ENCODE peak calls at places on chromosome 7, in six cellular contexts. E is heart left ventricle; W is CD4-positive, alpha-beta memory T cell; Z is transverse colon; L is esophagus squamous epithelium; F is A549. J is an unnamed sample. For H3K4me1, the result is how much of the 10 kb centered on the place peaks cover.

GRCh38 chr7:20798081-20798693 is 11.5 kb upstream of the SP8 start:
- DNase-seq in Z (peak), F (peak), E (peak), W (no peak), L (no peak), J (no peak)

GRCh38 chr7:71637578-71637977 is 505.6 kb downstream of the GALNT17 start:
- DNase-seq in E (no peak), W (no peak), Z (no peak), L (no peak), F (no peak), J (no peak)

GRCh38 chr7:107966701-107967100 is 36.3 kb downstream of the LAMB1 start:
- DNase-seq in E (no peak), F (peak), L (no peak), W (no peak), Z (no peak), J (no peak)

GRCh38 chr7:16399265-16399801 is 22.0 kb downstream of the CRPPA start:
- DNase-seq in L (no peak), E (no peak), W (no peak), Z (no peak), F (peak), J (no peak)

GRCh38 chr7:156751319-156751718 is 110.7 kb downstream of the RNF32 start:
- DNase-seq in E (no peak), Z (no peak), W (no peak), F (peak), L (no peak), J (no peak)

GRCh38 chr7:2501947-2502646 is 17.5 kb upstream of the LFNG start:
- DNase-seq in Z (no peak), L (no peak), W (no peak), F (no peak), E (no peak), J (no peak)

GRCh38 chr7:95501261-95501816 is 15.6 kb downstream of the ASB4 start:
- DNase-seq in W (no peak), F (no peak), L (no peak), Z (no peak), E (no peak), J (no peak)

GRCh38 chr7:50615519-50615845 is 50.3 kb upstream of the DDC start:
- DNase-seq in Z (no peak), W (no peak), L (no peak), F (no peak), E (no peak), J (no peak)

GRCh38 chr7:144487906-144488305 is 84.4 kb upstream of the NOBOX start:
- DNase-seq in E (no peak), Z (no peak), L (no peak), W (no peak), F (no peak), J (no peak)

GRCh38 chr7:156152380-156152779 is 340.1 kb upstream of the SHH start:
- DNase-seq in F (no peak), W (no peak), Z (no peak), L (no peak), E (no peak), J (no peak)

GRCh38 chr7:55438765-55439525 is 73.8 kb downstream of the LANCL2 start:
- DNase-seq in W (no peak), F (no peak), L (no peak), Z (peak), E (peak), J (no peak)

GRCh38 chr7:91193141-91193540 is 71.1 kb upstream of the FZD1 start:
- DNase-seq in E (no peak), Z (no peak), F (no peak), L (no peak), W (no peak), J (no peak)

GRCh38 chr7:121479466-121479865 is 83.4 kb upstream of the FAM3C start:
- DNase-seq in L (no peak), F (no peak), W (no peak), E (no peak), Z (no peak), J (no peak)

GRCh38 chr7:143884978-143885559 is 16.9 kb downstream of the TCAF1 start:
- DNase-seq in E (no peak), L (no peak), F (no peak), Z (no peak), W (no peak), J (peak)

GRCh38 chr7:105764506-105764905 is 111.9 kb downstream of the ATXN7L1 start:
- DNase-seq in E (no peak), W (no peak), Z (no peak), L (no peak), F (no peak), J (no peak)

GRCh38 chr7:22002731-22003130 is 57.0 kb upstream of the CDCA7L start:
- DNase-seq in L (no peak), F (no peak), E (no peak), W (no peak), Z (no peak), J (no peak)

GRCh38 chr7:22013711-22014110 is 68.0 kb upstream of the CDCA7L start:
- DNase-seq in L (no peak), Z (no peak), F (no peak), E (no peak), W (no peak), J (no peak)

GRCh38 chr7:22008011-22008410 is 62.3 kb upstream of the CDCA7L start:
- DNase-seq in W (no peak), F (no peak), Z (no peak), E (no peak), L (no peak), J (no peak)

GRCh38 chr7:22005151-22005550 is 59.5 kb upstream of the CDCA7L start:
- DNase-seq in W (no peak), L (no peak), Z (no peak), F (no peak), E (no peak), J (no peak)

GRCh38 chr7:22008683-22009082 is 63.0 kb upstream of the CDCA7L start:
- DNase-seq in Z (no peak), W (no peak), F (no peak), E (no peak), L (no peak), J (no peak)
- H3K4me3 ChIP-seq in Z (no peak), W (no peak), F (no peak), E (no peak), L (no peak), J (no peak)

GRCh38 chr7:116574025-116574822 is 49.4 kb downstream of the CAV1 start:
- DNase-seq in E (no peak), Z (no peak), F (no peak), L (no peak), W (no peak), J (no peak)
- H3K4me1 ChIP-seq in E (under half), Z (under half), F (half or more), L (half or more), W (under half), J (under half)

DNA sequence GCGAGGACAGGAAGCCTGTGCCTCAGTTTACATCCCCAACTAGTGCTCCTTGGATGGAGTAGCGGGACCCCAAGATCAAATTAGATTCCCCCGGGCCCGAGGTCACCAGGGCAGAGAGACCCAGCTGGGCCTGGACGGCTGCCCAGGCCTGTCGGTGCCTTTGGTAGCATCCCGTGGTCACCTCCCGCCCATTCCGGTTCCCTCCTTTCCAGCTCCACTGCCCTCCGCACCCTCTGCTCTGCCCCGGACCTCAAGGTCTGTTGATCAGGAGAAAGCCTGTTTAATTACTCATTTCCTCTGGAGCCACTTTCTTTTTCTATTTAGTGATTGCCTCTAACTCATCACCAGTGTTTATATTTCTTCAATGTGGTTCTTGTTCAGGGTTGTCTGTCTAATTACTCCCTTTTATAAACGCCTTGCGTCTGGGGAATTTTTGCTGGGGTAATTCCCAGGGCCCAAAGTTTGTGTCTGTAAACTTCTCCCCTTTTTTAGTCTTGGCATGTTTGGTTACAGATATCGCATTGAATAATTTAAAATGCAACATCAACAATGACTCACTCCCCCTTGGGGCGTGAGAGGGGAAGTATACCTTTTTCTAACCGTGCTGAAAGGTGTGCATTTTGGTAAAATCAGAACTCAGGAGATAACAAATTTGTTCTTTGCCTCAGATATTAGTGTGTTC is 1.9 kb downstream of the FOXK1 start:
- DNase-seq in W (peak), Z (peak), F (no peak), L (no peak), E (peak), J (peak)
- H3K4me3 ChIP-seq in W (peak), Z (peak), F (peak), L (peak), E (peak), J (peak)

DNA sequence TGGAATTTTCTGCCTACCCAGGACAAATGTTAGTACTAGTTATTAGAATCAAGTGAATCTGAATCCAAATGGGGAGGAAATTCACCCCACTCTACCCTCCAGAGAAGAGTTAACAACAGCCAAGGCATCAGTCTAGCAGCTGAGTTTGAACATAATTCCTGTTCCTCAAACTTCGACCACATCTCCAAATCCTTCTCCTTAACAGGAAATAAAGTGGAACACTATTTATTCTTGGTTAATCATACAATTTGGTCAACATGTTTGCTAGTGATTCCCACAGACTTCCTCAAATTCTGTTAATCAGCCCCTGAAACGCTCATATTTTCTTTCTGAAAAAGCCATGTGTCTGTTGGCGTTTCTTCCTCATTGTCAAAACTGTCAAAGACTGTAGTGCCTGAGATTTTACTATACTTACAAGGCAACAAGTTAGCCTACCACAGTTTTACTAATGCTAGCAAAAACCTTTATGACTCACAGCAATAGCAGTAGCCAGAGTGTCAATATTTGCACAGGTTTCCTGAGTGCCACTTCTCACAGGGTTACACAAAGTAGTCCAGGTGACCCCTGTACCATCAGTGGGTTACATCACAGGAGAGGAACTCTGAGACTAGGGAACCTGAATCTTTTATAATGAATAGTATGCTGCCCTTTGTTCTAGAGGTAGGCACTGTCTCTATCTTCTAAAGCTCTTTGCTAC is 202.9 kb downstream of the GRM3 start:
- DNase-seq in E (no peak), Z (peak), L (no peak), W (no peak), F (peak), J (no peak)
- H3K4me1 ChIP-seq in E (under half), Z (under half), L (under half), W (under half), F (under half), J (under half)

GRCh38 chr7:102918865-102919264 is 6.1 kb downstream of the LRRC17 start:
- DNase-seq in Z (no peak), F (no peak), W (no peak), L (no peak), E (no peak), J (no peak)

GRCh38 chr7:102916426-102916825 is 3.6 kb downstream of the LRRC17 start:
- DNase-seq in W (no peak), F (no peak), E (no peak), L (no peak), Z (no peak), J (no peak)

GRCh38 chr7:102914585-102914984 is 1.8 kb downstream of the LRRC17 start:
- DNase-seq in W (no peak), Z (no peak), E (peak), L (no peak), F (no peak), J (peak)

GRCh38 chr7:102917436-102918353 is 4.9 kb downstream of the LRRC17 start:
- DNase-seq in E (no peak), Z (no peak), W (no peak), F (peak), L (no peak), J (no peak)

DNA sequence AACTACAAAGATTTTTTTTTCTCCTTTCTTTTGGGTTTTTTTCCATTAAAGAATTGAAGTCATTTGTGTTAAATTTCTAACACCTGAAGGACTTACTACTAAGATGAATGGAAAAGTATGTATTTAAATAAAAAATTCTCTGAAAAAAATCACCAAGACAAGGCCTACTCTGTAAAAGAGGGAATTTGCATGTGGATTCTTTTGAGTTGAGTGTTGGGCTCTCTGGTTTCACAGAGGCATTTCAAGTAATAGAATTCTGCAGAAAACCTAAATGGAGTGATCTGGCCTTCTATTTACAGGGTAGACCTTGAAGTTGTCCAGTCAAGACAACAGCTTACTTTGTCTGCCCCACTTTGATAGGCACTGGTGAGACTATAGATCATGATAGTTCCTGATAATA is 4.1 kb downstream of the LRRC17 start:
- DNase-seq in W (no peak), E (no peak), Z (no peak), L (no peak), F (no peak), J (no peak)
- H3K4me3 ChIP-seq in W (no peak), E (no peak), Z (no peak), L (no peak), F (no peak), J (no peak)

GRCh38 chr7:140390466-140391190 is 7.7 kb downstream of the SLC37A3 start:
- DNase-seq in W (no peak), Z (no peak), E (no peak), L (no peak), F (no peak), J (no peak)
- H3K4me1 ChIP-seq in W (under half), Z (under half), E (under half), L (under half), F (under half), J (under half)

GRCh38 chr7:31688347-31688746 is 1.3 kb downstream of the PPP1R17 start:
- DNase-seq in Z (no peak), L (no peak), F (no peak), E (no peak), W (no peak), J (no peak)
- H3K4me3 ChIP-seq in Z (no peak), L (no peak), F (no peak), E (no peak), W (no peak), J (no peak)

DNA sequence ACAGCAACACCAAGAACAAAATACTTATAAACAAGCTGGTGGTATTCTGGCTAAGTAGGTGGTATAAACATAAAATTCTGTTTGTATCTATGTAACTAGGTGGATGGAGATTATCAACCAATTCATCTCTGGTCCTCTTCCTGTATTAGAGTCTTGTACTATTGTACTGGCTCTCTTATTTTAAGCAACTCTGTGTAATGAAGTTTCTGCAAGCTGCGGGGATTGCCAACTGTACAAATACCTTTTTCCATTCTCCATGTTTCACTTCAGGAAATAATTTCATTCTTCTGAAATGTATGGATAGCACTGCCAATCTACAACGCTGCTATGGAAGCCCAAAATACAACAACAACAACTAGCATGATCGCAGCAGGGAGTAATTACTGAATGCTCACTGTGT is 44.8 kb downstream of the JAZF1 start:
- DNase-seq in E (no peak), Z (no peak), F (no peak), L (no peak), W (no peak), J (no peak)
- H3K4me1 ChIP-seq in E (under half), Z (under half), F (under half), L (under half), W (under half), J (under half)

GRCh38 chr7:99899830-99900519 is 19.4 kb downstream of the TRIM4 start:
- DNase-seq in L (no peak), W (no peak), Z (no peak), E (no peak), F (no peak), J (no peak)
- H3K4me3 ChIP-seq in L (no peak), W (no peak), Z (no peak), E (no peak), F (no peak), J (no peak)

J was measured in aorta.